ENCODE peak calls at places on chromosomes 6 and 20, in six cellular contexts. One of them, this sample, is unnamed. For H3K9me3, the result is how much of the 10 kb centered on the place peaks cover.

GRCh38 chr20:45306431-45306982 is at the start of gene RBPJL:
- DNase-seq in left ventricle myocardium inferior: no peak
- DNase-seq in upper lobe of left lung: peak
- DNase-seq in BE2C: no peak
- DNase-seq in small intestine: no peak
- DNase-seq in ovary: no peak
- DNase-seq in this sample: no peak

GRCh38 chr6:27250955-27251671 is 3.6 kb downstream of the PRSS16 start:
- DNase-seq in BE2C: peak
- DNase-seq in upper lobe of left lung: peak
- DNase-seq in small intestine: peak
- DNase-seq in ovary: peak
- DNase-seq in left ventricle myocardium inferior: no peak
- DNase-seq in this sample: peak

GRCh38 chr6:99425647-99426453 is 742 bp upstream of the PNISR start:
- DNase-seq in upper lobe of left lung: no peak
- DNase-seq in left ventricle myocardium inferior: peak
- DNase-seq in small intestine: peak
- DNase-seq in ovary: peak
- DNase-seq in BE2C: peak
- DNase-seq in this sample: peak

GRCh38 chr6:31734703-31735500 is 1.4 kb downstream of the CLIC1 start:
- DNase-seq in small intestine: peak
- DNase-seq in ovary: peak
- DNase-seq in upper lobe of left lung: no peak
- DNase-seq in left ventricle myocardium inferior: peak
- DNase-seq in BE2C: peak
- DNase-seq in this sample: peak

GRCh38 chr6:28212510-28213212 is 12.4 kb upstream of the ZSCAN9 start:
- DNase-seq in BE2C: peak
- DNase-seq in ovary: no peak
- DNase-seq in small intestine: peak
- DNase-seq in left ventricle myocardium inferior: no peak
- DNase-seq in upper lobe of left lung: no peak
- DNase-seq in this sample: peak

GRCh38 chr6:12483712-12484111 is 193.6 kb downstream of the EDN1 start:
- DNase-seq in ovary: no peak
- DNase-seq in small intestine: peak
- DNase-seq in upper lobe of left lung: no peak
- DNase-seq in left ventricle myocardium inferior: no peak
- DNase-seq in BE2C: no peak
- DNase-seq in this sample: no peak

GRCh38 chr6:117495873-117496272 is 13.4 kb downstream of the DCBLD1 start:
- DNase-seq in small intestine: no peak
- DNase-seq in upper lobe of left lung: no peak
- DNase-seq in ovary: no peak
- DNase-seq in BE2C: no peak
- DNase-seq in left ventricle myocardium inferior: no peak
- DNase-seq in this sample: no peak

GRCh38 chr20:37276494-37277252 is 12.8 kb upstream of the MANBAL start:
- DNase-seq in upper lobe of left lung: no peak
- DNase-seq in ovary: peak
- DNase-seq in BE2C: peak
- DNase-seq in small intestine: peak
- DNase-seq in left ventricle myocardium inferior: peak
- DNase-seq in this sample: no peak

GRCh38 chr6:135905604-135906300 is 54.3 kb downstream of the PDE7B start:
- DNase-seq in small intestine: no peak
- DNase-seq in BE2C: no peak
- DNase-seq in left ventricle myocardium inferior: no peak
- DNase-seq in ovary: no peak
- DNase-seq in upper lobe of left lung: no peak
- DNase-seq in this sample: no peak

GRCh38 chr6:170034294-170034693 is 256.6 kb downstream of the DLL1 start:
- DNase-seq in upper lobe of left lung: peak
- DNase-seq in left ventricle myocardium inferior: no peak
- DNase-seq in BE2C: peak
- DNase-seq in small intestine: no peak
- DNase-seq in ovary: peak
- DNase-seq in this sample: no peak

GRCh38 chr6:21595265-21595950 is 1.9 kb downstream of the SOX4 start:
- DNase-seq in left ventricle myocardium inferior: peak
- DNase-seq in ovary: peak
- DNase-seq in upper lobe of left lung: peak
- DNase-seq in small intestine: peak
- DNase-seq in BE2C: peak
- DNase-seq in this sample: peak

GRCh38 chr6:89597988-89598387 is 40.6 kb downstream of the LYRM2 start:
- DNase-seq in left ventricle myocardium inferior: no peak
- DNase-seq in BE2C: no peak
- DNase-seq in upper lobe of left lung: no peak
- DNase-seq in small intestine: no peak
- DNase-seq in ovary: no peak
- DNase-seq in this sample: peak

GRCh38 chr6:15399651-15400470 is 154.0 kb downstream of the JARID2 start:
- DNase-seq in BE2C: peak
- DNase-seq in left ventricle myocardium inferior: peak
- DNase-seq in ovary: peak
- DNase-seq in small intestine: no peak
- DNase-seq in upper lobe of left lung: peak
- DNase-seq in this sample: peak

GRCh38 chr6:126039284-126039683 is 52.9 kb downstream of the TRMT11 start:
- DNase-seq in ovary: no peak
- DNase-seq in upper lobe of left lung: no peak
- DNase-seq in small intestine: no peak
- DNase-seq in left ventricle myocardium inferior: no peak
- DNase-seq in BE2C: no peak
- DNase-seq in this sample: no peak

GRCh38 chr20:33910056-33910455 is 83.7 kb upstream of the RALY start:
- DNase-seq in upper lobe of left lung: no peak
- DNase-seq in ovary: no peak
- DNase-seq in BE2C: no peak
- DNase-seq in small intestine: no peak
- DNase-seq in left ventricle myocardium inferior: no peak
- DNase-seq in this sample: no peak

GRCh38 chr6:34295721-34296120 is 46.9 kb upstream of the SMIM29 start:
- DNase-seq in left ventricle myocardium inferior: no peak
- DNase-seq in upper lobe of left lung: no peak
- DNase-seq in BE2C: no peak
- DNase-seq in small intestine: no peak
- DNase-seq in ovary: no peak
- DNase-seq in this sample: no peak

GRCh38 chr6:139981810-139982550 is 607.5 kb upstream of the CITED2 start:
- DNase-seq in upper lobe of left lung: no peak
- DNase-seq in ovary: no peak
- DNase-seq in BE2C: peak
- DNase-seq in small intestine: peak
- DNase-seq in left ventricle myocardium inferior: no peak
- DNase-seq in this sample: peak

DNA sequence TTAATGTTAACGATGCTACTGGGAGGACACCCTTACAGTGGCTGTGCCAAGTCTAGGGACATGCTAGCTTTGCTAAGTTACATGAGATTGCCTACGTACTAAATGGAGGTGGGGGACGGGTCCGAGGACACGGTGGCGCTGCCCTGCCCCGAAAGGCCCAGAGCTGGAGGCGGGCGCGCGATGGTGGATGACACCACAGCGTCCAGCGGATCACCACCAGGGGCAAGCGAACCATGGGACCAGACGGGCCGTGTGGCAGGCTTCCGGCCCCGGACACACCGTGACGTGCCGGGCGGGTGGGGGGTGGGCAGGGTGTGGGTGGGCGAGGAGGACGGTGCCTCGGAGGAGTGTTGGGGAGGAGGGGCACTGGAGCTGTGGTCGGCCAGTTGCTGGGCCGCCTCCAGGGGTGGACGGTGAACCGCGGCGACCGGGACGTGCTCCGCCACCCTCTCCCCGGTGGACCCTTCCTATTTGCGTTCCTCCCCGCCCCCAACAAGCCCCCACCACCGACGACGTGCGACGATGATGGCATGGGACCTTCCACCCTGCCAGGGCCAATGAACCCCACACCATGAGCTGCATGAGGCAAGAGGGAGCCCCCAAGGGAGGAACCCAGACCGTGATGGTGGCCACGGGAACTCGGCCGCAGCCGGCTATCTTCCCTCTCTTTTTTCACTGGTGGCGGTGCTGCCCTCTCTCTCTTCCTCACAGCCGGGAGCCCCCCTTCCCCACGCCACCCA is 773.3 kb upstream of the DEFB115 start:
- DNase-seq in left ventricle myocardium inferior: no peak
- DNase-seq in ovary: no peak
- DNase-seq in small intestine: no peak
- DNase-seq in BE2C: no peak
- DNase-seq in upper lobe of left lung: peak
- DNase-seq in this sample: no peak
- H3K9me3 ChIP-seq in left ventricle myocardium inferior: half or more
- H3K9me3 ChIP-seq in ovary: under half
- H3K9me3 ChIP-seq in small intestine: under half
- H3K9me3 ChIP-seq in BE2C: under half
- H3K9me3 ChIP-seq in upper lobe of left lung: under half
- H3K9me3 ChIP-seq in this sample: under half

DNA sequence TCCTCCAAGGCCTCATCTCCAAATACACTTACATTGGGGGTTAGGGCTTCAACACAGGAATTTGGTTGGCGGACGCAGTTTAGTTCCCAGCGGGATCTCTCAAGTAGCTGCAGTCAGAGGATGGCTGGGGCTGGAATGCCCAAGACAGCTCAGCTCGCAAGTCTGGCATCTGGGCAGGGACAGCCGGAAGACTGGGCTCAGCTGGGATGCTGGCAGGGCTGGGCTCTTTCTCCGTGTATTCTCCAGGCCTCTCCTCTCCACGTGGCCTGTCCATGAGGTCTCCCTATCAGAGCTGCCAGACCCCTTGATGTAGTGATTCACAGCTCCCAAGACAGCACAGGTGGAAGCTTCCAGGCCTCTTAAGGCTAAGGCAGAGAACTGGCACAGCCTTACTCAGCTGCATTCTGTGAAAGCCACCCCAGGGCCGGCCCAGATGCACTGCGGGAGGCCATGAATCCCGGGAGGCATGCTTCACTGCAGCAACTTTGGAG is 5.0 kb downstream of the FGD2 start:
- DNase-seq in small intestine: no peak
- DNase-seq in BE2C: no peak
- DNase-seq in left ventricle myocardium inferior: no peak
- DNase-seq in ovary: no peak
- DNase-seq in upper lobe of left lung: no peak
- DNase-seq in this sample: no peak
- H3K9me3 ChIP-seq in small intestine: under half
- H3K9me3 ChIP-seq in BE2C: under half
- H3K9me3 ChIP-seq in left ventricle myocardium inferior: under half
- H3K9me3 ChIP-seq in ovary: under half
- H3K9me3 ChIP-seq in upper lobe of left lung: under half
- H3K9me3 ChIP-seq in this sample: under half

GRCh38 chr6:3086282-3086946 is 18.1 kb downstream of the RIPK1 start:
- DNase-seq in ovary: no peak
- DNase-seq in small intestine: no peak
- DNase-seq in upper lobe of left lung: no peak
- DNase-seq in BE2C: no peak
- DNase-seq in left ventricle myocardium inferior: no peak
- DNase-seq in this sample: no peak

GRCh38 chr6:3088446-3088845 is 20.2 kb downstream of the RIPK1 start:
- DNase-seq in ovary: no peak
- DNase-seq in upper lobe of left lung: no peak
- DNase-seq in left ventricle myocardium inferior: no peak
- DNase-seq in BE2C: no peak
- DNase-seq in small intestine: no peak
- DNase-seq in this sample: no peak

GRCh38 chr6:3094815-3095214 is 23.7 kb upstream of the BPHL start:
- DNase-seq in BE2C: no peak
- DNase-seq in ovary: no peak
- DNase-seq in small intestine: no peak
- DNase-seq in left ventricle myocardium inferior: no peak
- DNase-seq in upper lobe of left lung: no peak
- DNase-seq in this sample: no peak

GRCh38 chr6:3088853-3089445 is 20.7 kb downstream of the RIPK1 start:
- DNase-seq in BE2C: no peak
- DNase-seq in upper lobe of left lung: no peak
- DNase-seq in ovary: no peak
- DNase-seq in small intestine: no peak
- DNase-seq in left ventricle myocardium inferior: no peak
- DNase-seq in this sample: no peak

GRCh38 chr6:3090013-3090412 is 21.7 kb downstream of the RIPK1 start:
- DNase-seq in BE2C: no peak
- DNase-seq in left ventricle myocardium inferior: no peak
- DNase-seq in small intestine: no peak
- DNase-seq in upper lobe of left lung: no peak
- DNase-seq in ovary: no peak
- DNase-seq in this sample: no peak
- H3K9me3 ChIP-seq in BE2C: under half
- H3K9me3 ChIP-seq in left ventricle myocardium inferior: under half
- H3K9me3 ChIP-seq in small intestine: under half
- H3K9me3 ChIP-seq in upper lobe of left lung: under half
- H3K9me3 ChIP-seq in ovary: under half
- H3K9me3 ChIP-seq in this sample: under half

GRCh38 chr20:56001106-56001785 is 4.1 kb downstream of the CBLN4 start:
- DNase-seq in small intestine: peak
- DNase-seq in BE2C: no peak
- DNase-seq in left ventricle myocardium inferior: no peak
- DNase-seq in upper lobe of left lung: no peak
- DNase-seq in ovary: no peak
- DNase-seq in this sample: no peak
- H3K9me3 ChIP-seq in small intestine: under half
- H3K9me3 ChIP-seq in BE2C: under half
- H3K9me3 ChIP-seq in left ventricle myocardium inferior: under half
- H3K9me3 ChIP-seq in upper lobe of left lung: under half
- H3K9me3 ChIP-seq in ovary: under half
- H3K9me3 ChIP-seq in this sample: under half

DNA sequence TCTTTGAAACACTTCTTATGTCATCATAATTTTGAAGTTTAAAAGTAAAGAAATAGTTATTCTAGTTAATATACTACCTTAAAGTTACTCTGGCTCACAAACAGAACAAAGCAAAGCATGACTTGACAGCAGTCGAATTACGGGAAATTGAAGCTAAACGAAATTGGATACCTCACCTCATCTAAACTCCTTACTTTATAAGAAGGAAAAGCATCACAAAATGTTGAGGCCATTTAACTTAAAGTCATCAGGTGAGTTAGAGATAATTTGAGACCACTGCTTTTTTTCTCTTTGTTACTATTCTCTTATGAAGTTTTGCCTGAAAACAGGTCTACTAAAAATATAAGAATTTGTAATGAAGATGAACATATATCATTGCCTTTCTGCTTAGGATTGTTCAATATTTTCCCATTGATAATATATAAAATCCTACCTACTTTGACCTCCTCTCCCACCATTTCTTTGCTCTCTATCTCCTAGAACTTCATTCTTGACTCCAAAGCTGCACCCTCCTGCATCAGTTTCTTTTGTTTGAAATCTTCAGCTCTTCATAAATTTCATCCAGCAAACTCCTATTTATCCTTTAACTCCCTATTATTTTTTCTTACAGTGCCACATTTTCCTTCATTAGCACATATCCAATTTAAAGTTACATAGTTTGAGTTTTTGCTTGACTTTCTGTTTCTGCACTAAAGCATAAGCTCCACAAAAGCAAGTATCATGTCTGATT is 510.7 kb upstream of the ZNF337 start:
- DNase-seq in left ventricle myocardium inferior: no peak
- DNase-seq in upper lobe of left lung: no peak
- DNase-seq in ovary: no peak
- DNase-seq in BE2C: no peak
- DNase-seq in small intestine: no peak
- DNase-seq in this sample: no peak
- H3K9me3 ChIP-seq in left ventricle myocardium inferior: under half
- H3K9me3 ChIP-seq in upper lobe of left lung: under half
- H3K9me3 ChIP-seq in ovary: under half
- H3K9me3 ChIP-seq in BE2C: under half
- H3K9me3 ChIP-seq in small intestine: under half
- H3K9me3 ChIP-seq in this sample: under half

This sample was measured in HAP-1.